ENCODE peak calls at places on chromosomes 2 and 18, in eight cellular contexts. V is stimulated activated CD4-positive, alpha-beta T cell treated with anti-CD3 and anti-CD28 coated beads, Interleukin-1b, Interleukin-23, amount 100 ng/mL, for 24 hours; C is activated T-cell treated with anti-CD3 and anti-CD28 coated beads, Interleukin-2, amount 50 U/mL, for 24 hours; G is fibroblast of lung; L is transverse colon; M is SJSA1; U is endothelial cell; D is effector CD4-positive, alpha-beta T cell. A is an unnamed sample.
A peak's percentile ranks its signal among the peaks of the same experiment; 100 is the strongest.

GRCh38 chr2:45855374-45855773 is 203.9 kb downstream of the PRKCE start:
- DNase-seq in V (no peak), C (no peak), G (no peak), L (no peak), M (no peak), U (no peak), D (no peak), A (no peak)

GRCh38 chr2:150548527-150548926 is 61.1 kb upstream of the RND3 start:
- DNase-seq in V (no peak), C (no peak), G (peak; percentile 46), L (no peak), M (no peak), U (no peak), D (no peak), A (no peak)

GRCh38 chr2:168851674-168852320 is 38.4 kb downstream of the SPC25 start:
- DNase-seq in V (no peak), C (no peak), G (peak; percentile 85), L (no peak), M (no peak), U (no peak), D (no peak), A (peak; percentile 13)

GRCh38 chr2:113273031-113273551 is 5.6 kb downstream of the PAX8 start:
- DNase-seq in V (no peak), C (no peak), G (peak; percentile 27), L (no peak), M (peak; percentile 42), U (peak; percentile 57), D (peak; percentile 8), A (no peak)

GRCh38 chr18:10142496-10143160 is 228.8 kb downstream of the VAPA start:
- DNase-seq in V (no peak), C (no peak), G (peak; percentile 65), L (no peak), M (peak; percentile 23), U (no peak), D (no peak), A (no peak)

GRCh38 chr2:133390151-133390550 is 178.1 kb downstream of the NCKAP5 start:
- DNase-seq in V (no peak), C (no peak), G (peak; percentile 72), L (no peak), M (no peak), U (no peak), D (no peak), A (no peak)

GRCh38 chr2:190940451-190940850 is 59.8 kb downstream of the GLS start:
- DNase-seq in V (no peak), C (no peak), G (peak; percentile 44), L (no peak), M (no peak), U (no peak), D (no peak), A (no peak)

GRCh38 chr2:149827585-149828156 is 240.1 kb upstream of the MMADHC start:
- DNase-seq in V (no peak), C (no peak), G (peak; percentile 14), L (no peak), M (no peak), U (no peak), D (no peak), A (no peak)

GRCh38 chr2:132884692-132885091 is 214.7 kb upstream of the LYPD1 start:
- DNase-seq in V (no peak), C (no peak), G (no peak), L (no peak), M (no peak), U (no peak), D (no peak), A (no peak)

GRCh38 chr2:64945973-64946736 is 43.0 kb upstream of the SLC1A4 start:
- DNase-seq in V (peak; percentile 15), C (peak; percentile 78), G (no peak), L (peak; percentile 74), M (peak; percentile 79), U (peak; percentile 21), D (peak; percentile 11), A (no peak)

GRCh38 chr2:162490052-162490717 is 146.3 kb downstream of the GCA start:
- DNase-seq in V (no peak), C (no peak), G (no peak), L (no peak), M (no peak), U (no peak), D (no peak), A (no peak)

GRCh38 chr2:144592500-144593256 is 72.8 kb upstream of the ZEB2 start:
- DNase-seq in V (no peak), C (no peak), G (no peak), L (no peak), M (no peak), U (no peak), D (no peak), A (no peak)

GRCh38 chr2:196263181-196263747 is 91.9 kb upstream of the STK17B start:
- DNase-seq in V (no peak), C (no peak), G (peak; percentile 71), L (peak; percentile 9), M (peak; percentile 85), U (no peak), D (peak; percentile 46), A (no peak)

GRCh38 chr2:96591494-96591893 is 46.6 kb downstream of the KANSL3 start:
- DNase-seq in V (no peak), C (no peak), G (no peak), L (no peak), M (no peak), U (no peak), D (no peak), A (no peak)

GRCh38 chr2:21040468-21041377 is 3.1 kb downstream of the APOB start:
- DNase-seq in V (no peak), C (no peak), G (no peak), L (no peak), M (no peak), U (no peak), D (no peak), A (no peak)

GRCh38 chr2:120495586-120495985 is 149.7 kb downstream of the INHBB start:
- DNase-seq in V (no peak), C (no peak), G (no peak), L (no peak), M (no peak), U (no peak), D (no peak), A (no peak)

GRCh38 chr2:20242727-20243377 is 17.9 kb upstream of the SDC1 start:
- DNase-seq in V (no peak), C (no peak), G (no peak), L (no peak), M (no peak), U (no peak), D (no peak), A (no peak)

GRCh38 chr2:172162225-172162733 is 59.6 kb upstream of the DLX2 start:
- DNase-seq in V (no peak), C (no peak), G (no peak), L (no peak), M (no peak), U (no peak), D (no peak), A (no peak)

GRCh38 chr18:28003451-28003850 is 173.5 kb downstream of the CDH2 start:
- DNase-seq in V (no peak), C (no peak), G (peak; percentile 61), L (no peak), M (no peak), U (no peak), D (no peak), A (peak; percentile 39)

GRCh38 chr2:217910875-217911212 is 92.0 kb downstream of the TNS1 start:
- DNase-seq in V (no peak), C (no peak), G (no peak), L (no peak), M (no peak), U (no peak), D (no peak), A (no peak)

GRCh38 chr2:196259507-196260481 is 88.4 kb upstream of the STK17B start:
- DNase-seq in V (no peak), C (no peak), G (peak; percentile 98), L (no peak), M (peak; percentile 79), U (no peak), D (peak; percentile 42), A (no peak)

GRCh38 chr18:2441544-2441943 is 129.8 kb downstream of the METTL4 start:
- DNase-seq in V (no peak), C (no peak), G (peak; percentile 62), L (no peak), M (no peak), U (no peak), D (no peak), A (no peak)

GRCh38 chr2:10091182-10091932 is 11.1 kb upstream of the CYS1 start:
- DNase-seq in V (no peak), C (peak; percentile 56), G (no peak), L (peak; percentile 57), M (no peak), U (no peak), D (no peak), A (no peak)

GRCh38 chr2:238505119-238505891 is 78.6 kb downstream of the ASB1 start:
- DNase-seq in V (no peak), C (peak; percentile 43), G (peak; percentile 59), L (no peak), M (no peak), U (no peak), D (no peak), A (no peak)

GRCh38 chr18:24426398-24427294 is at the start of gene IMPACT:
- DNase-seq in V (peak; percentile 67), C (peak; percentile 91), G (peak; percentile 77), L (peak; percentile 84), M (peak; percentile 83), U (peak; percentile 90), D (peak; percentile 61), A (peak; percentile 79)

GRCh38 chr18:48851563-48851962 is 99.2 kb downstream of the SMAD7 start:
- DNase-seq in V (no peak), C (no peak), G (peak; percentile 53), L (no peak), M (no peak), U (no peak), D (no peak), A (peak; percentile 88)

GRCh38 chr2:158575051-158575635 is 118.4 kb downstream of the PKP4 start:
- DNase-seq in V (no peak), C (no peak), G (peak; percentile 44), L (no peak), M (peak; percentile 38), U (no peak), D (no peak), A (no peak)

GRCh38 chr2:217511850-217512249 is 490.9 kb downstream of the TNS1 start:
- DNase-seq in V (no peak), C (no peak), G (no peak), L (no peak), M (no peak), U (no peak), D (no peak), A (no peak)

GRCh38 chr18:62325806-62326645 is 916 bp downstream of the TNFRSF11A start:
- DNase-seq in V (no peak), C (peak; percentile 62), G (peak; percentile 25), L (peak; percentile 34), M (peak; percentile 23), U (no peak), D (no peak), A (no peak)

A was measured in hepatic stellate cell.